ENCODE peak calls at places on chromosomes 4 and X, in eight cellular contexts. V, F, B, W, Q, K, M and U are unnamed samples.

GRCh38 chr4:59770865-59771264 is 1429.3 kb upstream of the ADGRL3 start:
- DNase-seq in V (no peak), F (no peak), B (no peak), W (no peak), Q (no peak), K (no peak), M (no peak), U (no peak)

GRCh38 chr4:168585168-168586091 is 88.6 kb downstream of the PALLD start:
- DNase-seq in V (peak), F (peak), B (no peak), W (peak), Q (peak), K (peak), M (peak), U (peak)

GRCh38 chr4:43411226-43411625 is 518.7 kb downstream of the GRXCR1 start:
- DNase-seq in V (no peak), F (no peak), B (no peak), W (no peak), Q (no peak), K (no peak), M (no peak), U (no peak)

GRCh38 chr4:184359905-184360304 is 114.4 kb downstream of the IRF2 start:
- DNase-seq in V (no peak), F (peak), B (no peak), W (no peak), Q (no peak), K (no peak), M (peak), U (peak)

GRCh38 chr4:2432991-2433530 is 14.3 kb downstream of the CFAP99 start:
- DNase-seq in V (no peak), F (peak), B (peak), W (no peak), Q (peak), K (no peak), M (peak), U (peak)

GRCh38 chr4:149264093-149264733 is 551.4 kb downstream of the IQCM start:
- DNase-seq in V (peak), F (peak), B (no peak), W (peak), Q (peak), K (peak), M (peak), U (peak)

GRCh38 chr4:5524900-5525299 is 183.5 kb downstream of the EVC2 start:
- DNase-seq in V (peak), F (peak), B (no peak), W (peak), Q (no peak), K (peak), M (no peak), U (no peak)

GRCh38 chrX:118534716-118535493 is 39.3 kb downstream of the DOCK11 start:
- DNase-seq in V (peak), F (no peak), B (no peak), W (no peak), Q (no peak), K (no peak), M (no peak), U (no peak)

GRCh38 chrX:13411496-13412207 is 91.8 kb upstream of the ATXN3L start:
- DNase-seq in V (no peak), F (no peak), B (no peak), W (no peak), Q (no peak), K (no peak), M (no peak), U (peak)

GRCh38 chr4:183596056-183596757 is 62.8 kb downstream of the RWDD4 start:
- DNase-seq in V (no peak), F (no peak), B (no peak), W (no peak), Q (no peak), K (no peak), M (no peak), U (no peak)

GRCh38 chr4:160423879-160424451 is 1321.1 kb downstream of the RAPGEF2 start:
- DNase-seq in V (peak), F (peak), B (no peak), W (no peak), Q (no peak), K (no peak), M (no peak), U (no peak)

GRCh38 chr4:6878451-6879059 is 31.1 kb upstream of the TBC1D14 start:
- DNase-seq in V (no peak), F (no peak), B (no peak), W (no peak), Q (no peak), K (no peak), M (no peak), U (no peak)

GRCh38 chr4:76803522-76803921 is 94.4 kb downstream of the SOWAHB start:
- DNase-seq in V (no peak), F (peak), B (no peak), W (peak), Q (peak), K (peak), M (no peak), U (peak)

GRCh38 chrX:43835557-43835956 is 46.7 kb downstream of the MAOB start:
- DNase-seq in V (no peak), F (no peak), B (no peak), W (no peak), Q (no peak), K (no peak), M (no peak), U (no peak)

GRCh38 chr4:117096462-117096861 is 11.1 kb upstream of the TRAM1L1 start:
- DNase-seq in V (no peak), F (no peak), B (no peak), W (no peak), Q (no peak), K (no peak), M (no peak), U (no peak)

GRCh38 chr4:126182801-126183200 is 868.0 kb downstream of the FAT4 start:
- DNase-seq in V (no peak), F (no peak), B (no peak), W (no peak), Q (no peak), K (no peak), M (no peak), U (no peak)

GRCh38 chr4:89586864-89587263 is 250.1 kb downstream of the SNCA start:
- DNase-seq in V (peak), F (peak), B (no peak), W (peak), Q (peak), K (no peak), M (no peak), U (no peak)

GRCh38 chrX:72052415-72053090 is 79.2 kb downstream of the RTL5 start:
- DNase-seq in V (peak), F (no peak), B (no peak), W (peak), Q (no peak), K (no peak), M (peak), U (peak)